ENCODE peak calls at places on chromosomes 16 and 17, in six cellular contexts. P is tibial artery, T is esophagus muscularis mucosa, N is neuronal stem cell, D is uterus, O is stomach. Y is an unnamed sample.

GRCh38 chr17:78381601-78382168 is 3.2 kb downstream of the PGS1 start:
- DNase-seq in P (no peak), T (no peak), N (no peak), D (no peak), O (no peak), Y (no peak)

GRCh38 chr17:16100737-16101400 is 101.2 kb downstream of the TTC19 start:
- DNase-seq in P (no peak), T (no peak), N (no peak), D (no peak), O (peak), Y (no peak)

GRCh38 chr17:28394717-28395116 is 11.3 kb downstream of the SLC46A1 start:
- DNase-seq in P (no peak), T (no peak), N (no peak), D (no peak), O (no peak), Y (no peak)

GRCh38 chr17:77749316-77749715 is 209.2 kb upstream of the TNRC6C start:
- DNase-seq in P (peak), T (no peak), N (no peak), D (no peak), O (no peak), Y (no peak)

GRCh38 chr16:80300456-80300855 is 240.3 kb upstream of the DYNLRB2 start:
- DNase-seq in P (no peak), T (no peak), N (no peak), D (no peak), O (no peak), Y (no peak)

GRCh38 chr16:51153275-51153991 is 2.4 kb upstream of the SALL1 start:
- DNase-seq in P (no peak), T (no peak), N (no peak), D (peak), O (no peak), Y (no peak)

GRCh38 chr17:64507418-64507766 is 615 bp downstream of the CEP95 start:
- DNase-seq in P (no peak), T (no peak), N (peak), D (peak), O (no peak), Y (no peak)

GRCh38 chr17:80883831-80884735 is 107.6 kb upstream of the CHMP6 start:
- DNase-seq in P (no peak), T (no peak), N (no peak), D (no peak), O (no peak), Y (no peak)

GRCh38 chr16:85461814-85462404 is 151.2 kb upstream of the GSE1 start:
- DNase-seq in P (no peak), T (no peak), N (peak), D (peak), O (no peak), Y (peak)

GRCh38 chr17:16013943-16014407 is 14.4 kb downstream of the TTC19 start:
- DNase-seq in P (no peak), T (no peak), N (no peak), D (no peak), O (no peak), Y (no peak)

GRCh38 chr17:74276051-74276476 is 2.0 kb downstream of the DNAI2 start:
- DNase-seq in P (no peak), T (no peak), N (no peak), D (peak), O (no peak), Y (no peak)

GRCh38 chr17:45313419-45313771 is 3.4 kb downstream of the MAP3K14 start:
- DNase-seq in P (no peak), T (no peak), N (no peak), D (no peak), O (no peak), Y (no peak)
- H3K27ac ChIP-seq in P (peak), T (peak), N (no peak), D (no peak), O (peak), Y (no peak)

GRCh38 chr16:87541004-87541881 is 48.4 kb upstream of the ZCCHC14 start:
- DNase-seq in P (peak), T (no peak), N (no peak), D (no peak), O (no peak), Y (no peak)
- H3K27ac ChIP-seq in P (peak), T (peak), N (no peak), D (no peak), O (peak), Y (no peak)

GRCh38 chr16:69610356-69610755 is 44.6 kb downstream of the NFAT5 start:
- DNase-seq in P (no peak), T (no peak), N (peak), D (no peak), O (no peak), Y (no peak)
- H3K27ac ChIP-seq in P (peak), T (peak), N (no peak), D (no peak), O (no peak), Y (no peak)

GRCh38 chr17:82357394-82357793 is 1.7 kb upstream of the TEX19 start:
- DNase-seq in P (no peak), T (no peak), N (no peak), D (no peak), O (no peak), Y (no peak)

GRCh38 chr17:82356028-82356427 is 3.0 kb upstream of the TEX19 start:
- DNase-seq in P (no peak), T (no peak), N (no peak), D (no peak), O (peak), Y (peak)

GRCh38 chr17:82354804-82355308 is 4.2 kb upstream of the TEX19 start:
- DNase-seq in P (no peak), T (no peak), N (no peak), D (no peak), O (no peak), Y (no peak)

GRCh38 chr17:82358467-82359350 is at the start of gene TEX19:
- DNase-seq in P (no peak), T (no peak), N (no peak), D (no peak), O (no peak), Y (no peak)

DNA sequence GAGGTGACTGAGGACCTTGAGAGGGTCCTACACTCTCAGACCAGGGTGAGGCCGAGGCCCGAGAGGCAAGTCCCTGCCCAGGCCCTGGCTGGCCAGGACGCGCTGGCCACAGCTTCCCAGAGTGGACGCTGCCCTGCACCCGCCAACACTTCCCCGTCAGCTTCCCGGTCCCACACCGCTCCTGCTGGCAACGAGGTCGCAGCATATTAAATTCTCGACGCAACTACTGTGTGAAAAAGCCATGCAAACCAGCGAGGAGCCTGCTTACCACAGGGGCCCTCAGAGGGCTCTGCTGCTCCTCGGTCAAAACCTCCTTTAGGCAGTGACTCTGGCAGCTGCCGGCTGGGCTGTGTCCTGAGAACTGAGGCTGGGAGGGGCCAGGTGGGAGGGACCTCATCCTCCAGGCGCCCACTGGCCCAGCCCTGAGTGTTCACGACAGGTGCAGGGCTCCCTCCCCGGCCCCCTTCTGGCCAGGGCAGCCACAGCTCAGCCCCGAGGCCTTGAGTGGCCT is 2.1 kb upstream of the TEX19 start:
- DNase-seq in P (no peak), T (no peak), N (no peak), D (no peak), O (no peak), Y (no peak)
- H3K27ac ChIP-seq in P (no peak), T (no peak), N (no peak), D (no peak), O (no peak), Y (no peak)

DNA sequence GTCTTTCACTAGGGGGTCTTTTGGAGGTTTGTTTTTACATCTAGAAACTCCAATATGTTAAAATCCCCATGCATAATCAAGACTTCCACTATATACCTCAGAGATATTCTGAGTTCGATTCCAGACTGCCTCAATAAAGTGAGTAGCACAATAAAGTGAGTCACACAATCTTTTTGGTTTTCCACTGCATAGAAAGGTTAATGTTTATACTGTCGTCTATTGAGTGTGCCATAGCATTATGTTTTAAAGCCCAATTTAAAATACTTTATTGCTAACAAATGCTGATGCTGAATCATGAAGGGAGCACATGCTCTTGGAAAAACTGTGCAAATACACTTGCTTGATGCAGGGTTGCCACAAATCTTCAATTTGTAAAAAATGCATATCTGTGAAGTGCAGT is 227.5 kb upstream of the ZFHX3 start:
- DNase-seq in P (no peak), T (no peak), N (no peak), D (no peak), O (no peak), Y (no peak)
- H3K27ac ChIP-seq in P (no peak), T (no peak), N (no peak), D (no peak), O (no peak), Y (no peak)

GRCh38 chr17:82244413-82245140 is 15.7 kb downstream of the SLC16A3 start:
- DNase-seq in P (no peak), T (no peak), N (no peak), D (peak), O (no peak), Y (no peak)

GRCh38 chr17:82245144-82246039 is 16.6 kb downstream of the SLC16A3 start:
- DNase-seq in P (no peak), T (no peak), N (no peak), D (no peak), O (no peak), Y (no peak)

GRCh38 chr17:82247175-82247823 is 18.5 kb downstream of the SLC16A3 start:
- DNase-seq in P (no peak), T (no peak), N (no peak), D (no peak), O (no peak), Y (no peak)

GRCh38 chr17:82246365-82247174 is 17.7 kb downstream of the SLC16A3 start:
- DNase-seq in P (no peak), T (no peak), N (no peak), D (peak), O (peak), Y (peak)

DNA sequence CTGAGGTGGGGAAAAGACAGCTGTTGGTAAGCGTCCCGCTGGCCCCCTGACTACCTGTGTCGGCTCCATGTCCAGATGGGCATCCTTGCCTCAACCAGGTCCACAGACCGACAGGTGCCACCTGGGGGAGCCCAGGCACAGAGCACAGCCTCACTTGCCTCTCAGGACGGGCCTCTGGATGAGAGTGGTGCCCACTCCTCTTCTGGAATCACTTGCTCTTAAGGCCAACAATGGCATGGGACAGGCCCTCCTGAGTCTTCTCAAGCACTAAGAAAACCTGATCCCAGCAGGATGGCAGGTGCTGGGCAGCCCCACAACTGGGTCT is 17.2 kb downstream of the SLC16A3 start:
- DNase-seq in P (no peak), T (no peak), N (no peak), D (no peak), O (no peak), Y (no peak)
- H3K27ac ChIP-seq in P (peak), T (peak), N (no peak), D (peak), O (peak), Y (peak)

GRCh38 chr16:21645261-21645721 is 7.1 kb downstream of the IGSF6 start:
- DNase-seq in P (no peak), T (no peak), N (no peak), D (no peak), O (no peak), Y (no peak)

GRCh38 chr16:21649196-21649595 is 3.2 kb downstream of the IGSF6 start:
- DNase-seq in P (no peak), T (no peak), N (no peak), D (no peak), O (no peak), Y (no peak)

GRCh38 chr16:21647562-21648164 is 4.7 kb downstream of the IGSF6 start:
- DNase-seq in P (no peak), T (no peak), N (no peak), D (no peak), O (no peak), Y (no peak)

GRCh38 chr16:21646091-21646490 is 6.3 kb downstream of the IGSF6 start:
- DNase-seq in P (no peak), T (no peak), N (no peak), D (no peak), O (no peak), Y (no peak)

GRCh38 chr16:21646721-21647561 is 5.5 kb downstream of the IGSF6 start:
- DNase-seq in P (no peak), T (no peak), N (no peak), D (no peak), O (peak), Y (no peak)
- H3K27ac ChIP-seq in P (no peak), T (peak), N (no peak), D (peak), O (peak), Y (no peak)

Y was measured in substantia nigra.